ENCODE peak calls at places on chromosomes 6 and 20, in five cellular contexts. T, M, O, Y and V are unnamed samples. For H3K4me1 and H3K27me3, the result is how much of the 10 kb centered on the place peaks cover.

GRCh38 chr6:145070791-145071190 is 664.5 kb downstream of the EPM2A start:
- DNase-seq in T (peak), Y (peak), O (no peak), M (no peak), V (no peak)

GRCh38 chr6:75775219-75775618 is 26.2 kb downstream of the MYO6 start:
- DNase-seq in O (no peak), T (no peak), Y (peak), M (no peak), V (no peak)

GRCh38 chr6:52620055-52620905 is 43.4 kb upstream of the TRAM2 start:
- DNase-seq in M (no peak), Y (no peak), T (no peak), O (no peak), V (no peak)

GRCh38 chr6:30461055-30461454 is 28.3 kb upstream of the HLA-E start:
- DNase-seq in Y (no peak), T (no peak), O (no peak), M (no peak), V (no peak)

GRCh38 chr20:38920851-38921250 is 5.4 kb upstream of the FAM83D start:
- DNase-seq in O (no peak), Y (no peak), M (no peak), T (no peak), V (no peak)

GRCh38 chr20:54067606-54068174 is 2.7 kb downstream of the BCAS1 start:
- DNase-seq in O (peak), M (no peak), T (peak), Y (peak), V (peak)

GRCh38 chr20:43840382-43841070 is 74.1 kb upstream of the TOX2 start:
- DNase-seq in O (no peak), T (peak), Y (peak), M (no peak), V (peak)

GRCh38 chr20:2084703-2085102 is 16.9 kb upstream of the STK35 start:
- DNase-seq in T (no peak), Y (no peak), O (no peak), M (no peak), V (no peak)

GRCh38 chr6:137387365-137387764 is 106.8 kb downstream of the OLIG3 start:
- DNase-seq in Y (no peak), T (peak), O (no peak), M (no peak), V (no peak)

GRCh38 chr20:10537850-10538480 is 102.9 kb downstream of the SLX4IP start:
- DNase-seq in T (peak), Y (peak), O (no peak), M (no peak), V (no peak)

GRCh38 chr6:6604015-6604414 is 15.5 kb downstream of the LY86 start:
- DNase-seq in O (no peak), M (no peak), Y (no peak), T (no peak), V (no peak)

GRCh38 chr6:128230267-128230989 is 290.0 kb downstream of the PTPRK start:
- DNase-seq in T (no peak), Y (no peak), O (no peak), M (no peak), V (no peak)

DNA sequence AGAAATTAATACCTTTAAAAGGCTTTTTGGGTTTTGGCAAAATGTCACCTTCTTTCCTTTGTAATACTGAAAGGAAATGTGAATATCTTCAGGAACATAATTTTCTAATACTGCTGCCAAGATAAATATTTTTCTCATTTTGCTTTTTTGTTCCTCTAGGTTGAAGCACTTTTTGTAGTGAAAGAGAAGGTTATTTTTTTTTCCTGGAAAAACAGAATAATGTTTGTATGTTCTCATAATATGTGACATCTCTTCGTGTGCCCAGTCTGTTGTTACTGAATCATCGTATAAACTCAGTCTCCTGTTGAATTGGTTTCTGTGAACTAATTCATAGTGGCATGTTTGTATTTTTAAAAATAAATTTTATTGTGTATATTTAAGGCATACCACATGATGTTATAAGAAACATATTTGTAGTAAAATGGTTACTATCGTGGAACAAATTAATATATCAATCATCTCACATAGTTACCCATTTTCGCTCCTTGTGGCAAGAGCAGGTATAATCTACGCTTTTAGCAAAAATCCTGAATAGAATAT is 74.4 kb downstream of the SH3BGRL2 start:
- DNase-seq in O (no peak), T (no peak), Y (no peak), M (peak), V (no peak)
- TF ChIP-seq EZH2 in O (no peak), T (no peak), Y (no peak), M (no peak), V (no peak)

GRCh38 chr6:1605822-1606532 is 3.7 kb upstream of the FOXC1 start:
- DNase-seq in O (no peak), Y (no peak), M (no peak), T (no peak), V (no peak)

GRCh38 chr6:1608222-1608975 is 1.3 kb upstream of the FOXC1 start:
- DNase-seq in O (no peak), T (no peak), Y (no peak), M (peak), V (no peak)

GRCh38 chr6:1607557-1608221 is 2.0 kb upstream of the FOXC1 start:
- DNase-seq in Y (no peak), M (peak), O (no peak), T (no peak), V (no peak)

GRCh38 chr6:1606533-1607235 is 3.0 kb upstream of the FOXC1 start:
- DNase-seq in T (no peak), M (no peak), Y (no peak), O (no peak), V (no peak)

GRCh38 chr6:1607236-1607556 is 2.5 kb upstream of the FOXC1 start:
- DNase-seq in O (no peak), Y (no peak), T (no peak), M (no peak), V (no peak)
- H3K4me1 ChIP-seq in O (under half), Y (under half), T (under half), M (under half), V (under half)

GRCh38 chr6:38799529-38800184 is 84.5 kb downstream of the DNAH8 start:
- DNase-seq in Y (no peak), T (peak), O (no peak), M (no peak), V (no peak)
- H3K27me3 ChIP-seq in Y (under half), T (under half), O (under half), M (under half), V (under half)

DNA sequence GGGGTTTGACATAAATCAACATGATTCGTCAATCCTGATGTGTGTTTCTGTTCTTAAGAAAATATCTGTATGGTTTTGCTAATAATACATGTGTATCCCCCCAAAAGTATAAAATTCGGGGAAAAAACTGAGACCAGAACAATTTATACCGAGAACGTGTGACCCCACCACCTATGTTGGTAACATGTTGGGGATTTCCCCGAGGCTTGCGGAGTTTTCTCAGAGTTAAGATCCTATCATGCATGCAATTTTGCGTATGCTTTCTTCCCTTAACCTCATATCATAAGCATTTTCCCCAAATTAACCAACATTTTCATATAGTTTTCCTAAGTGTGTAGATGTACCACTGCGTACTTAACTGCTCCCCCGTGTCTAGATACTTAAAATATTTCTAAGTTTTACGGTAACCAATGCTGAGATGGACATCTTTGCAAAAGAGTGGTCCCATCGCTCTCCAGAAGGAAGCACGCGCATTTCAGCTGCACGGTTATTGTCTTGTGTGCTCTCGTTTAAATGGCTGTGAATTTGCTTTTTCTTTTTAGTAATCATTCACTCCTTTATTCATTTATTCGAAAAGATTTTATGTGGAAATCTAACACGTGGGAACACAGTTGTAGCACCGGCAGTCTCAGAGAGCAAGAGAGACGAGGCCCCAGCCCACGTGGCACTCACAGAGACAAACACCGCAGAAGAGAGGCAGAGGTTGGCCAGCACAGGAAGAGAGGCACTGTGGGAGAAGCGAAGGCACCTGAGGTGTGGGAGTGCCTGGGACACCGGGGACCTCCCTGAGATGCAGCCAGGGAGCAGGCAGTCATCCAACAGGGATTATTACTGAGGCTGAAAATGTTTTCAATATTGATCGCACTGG is 13.2 kb upstream of the IRF4 start:
- DNase-seq in O (no peak), T (no peak), M (no peak), Y (no peak), V (no peak)
- TF ChIP-seq EZH2 in O (peak), T (no peak), M (no peak), Y (no peak), V (no peak)

GRCh38 chr20:44891826-44892225 is 6.3 kb downstream of the YWHAB start:
- DNase-seq in O (no peak), M (no peak), T (no peak), Y (no peak), V (no peak)
- H3K4me1 ChIP-seq in O (under half), M (under half), T (under half), Y (under half), V (under half)

GRCh38 chr20:23039885-23040508 is 4.9 kb downstream of the SSTR4 start:
- DNase-seq in Y (no peak), M (no peak), O (no peak), T (peak), V (no peak)

GRCh38 chr20:23042270-23042669 is 7.2 kb downstream of the SSTR4 start:
- DNase-seq in Y (no peak), M (no peak), O (no peak), T (no peak), V (no peak)

GRCh38 chr20:23037017-23037481 is 1.9 kb downstream of the SSTR4 start:
- DNase-seq in Y (no peak), T (no peak), M (no peak), O (no peak), V (no peak)

GRCh38 chr20:23036371-23036770 is 1.3 kb downstream of the SSTR4 start:
- DNase-seq in Y (no peak), O (no peak), T (no peak), M (no peak), V (no peak)

DNA sequence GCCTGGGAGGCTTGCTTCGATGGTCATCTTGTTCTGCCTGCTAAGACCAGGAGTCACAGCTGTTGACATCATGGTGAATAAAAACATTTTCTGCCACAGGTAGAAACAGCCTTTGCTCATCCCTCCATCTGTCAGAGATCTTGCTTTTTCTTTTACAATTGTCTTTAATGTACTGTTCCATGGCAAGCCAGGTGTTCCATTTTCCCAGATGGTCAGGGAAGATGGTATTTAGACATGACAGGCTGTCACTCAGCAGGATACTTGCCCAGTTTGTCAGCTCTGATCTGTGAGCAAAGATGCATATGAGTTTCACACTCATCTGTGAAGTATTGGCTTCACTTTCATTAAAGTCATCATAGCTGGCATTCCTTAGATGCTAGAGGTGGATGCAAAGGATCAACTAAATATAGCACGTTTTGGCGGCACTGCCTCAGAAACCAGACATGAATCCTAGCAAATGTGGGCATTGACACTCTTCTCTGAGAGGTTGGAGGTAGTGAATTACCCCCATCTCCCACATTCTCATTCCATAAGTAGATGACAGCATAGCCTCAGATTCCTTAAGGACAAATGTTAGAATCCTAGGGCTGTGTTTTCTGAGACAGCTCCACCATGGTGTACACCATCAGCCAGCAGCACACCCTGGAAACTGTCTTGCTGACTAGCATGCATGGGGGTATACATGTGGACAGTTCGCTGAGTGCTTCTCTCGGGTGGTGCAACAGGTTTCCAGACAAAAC is 4.2 kb downstream of the SSTR4 start:
- DNase-seq in M (no peak), Y (no peak), T (no peak), O (no peak), V (no peak)
- H3K27me3 ChIP-seq in M (under half), Y (under half), T (under half), O (under half), V (under half)

GRCh38 chr6:149450679-149451360 is 34.0 kb downstream of the ZC3H12D start:
- DNase-seq in T (no peak), M (no peak), O (no peak), Y (peak), V (no peak)

GRCh38 chr6:149449831-149450678 is 34.8 kb downstream of the ZC3H12D start:
- DNase-seq in O (no peak), M (no peak), Y (no peak), T (no peak), V (no peak)

GRCh38 chr6:149453597-149454340 is 31.0 kb downstream of the ZC3H12D start:
- DNase-seq in O (no peak), Y (no peak), T (no peak), M (no peak), V (no peak)

GRCh38 chr6:149452062-149452939 is 32.5 kb downstream of the ZC3H12D start:
- DNase-seq in Y (no peak), O (no peak), M (no peak), T (no peak), V (no peak)

DNA sequence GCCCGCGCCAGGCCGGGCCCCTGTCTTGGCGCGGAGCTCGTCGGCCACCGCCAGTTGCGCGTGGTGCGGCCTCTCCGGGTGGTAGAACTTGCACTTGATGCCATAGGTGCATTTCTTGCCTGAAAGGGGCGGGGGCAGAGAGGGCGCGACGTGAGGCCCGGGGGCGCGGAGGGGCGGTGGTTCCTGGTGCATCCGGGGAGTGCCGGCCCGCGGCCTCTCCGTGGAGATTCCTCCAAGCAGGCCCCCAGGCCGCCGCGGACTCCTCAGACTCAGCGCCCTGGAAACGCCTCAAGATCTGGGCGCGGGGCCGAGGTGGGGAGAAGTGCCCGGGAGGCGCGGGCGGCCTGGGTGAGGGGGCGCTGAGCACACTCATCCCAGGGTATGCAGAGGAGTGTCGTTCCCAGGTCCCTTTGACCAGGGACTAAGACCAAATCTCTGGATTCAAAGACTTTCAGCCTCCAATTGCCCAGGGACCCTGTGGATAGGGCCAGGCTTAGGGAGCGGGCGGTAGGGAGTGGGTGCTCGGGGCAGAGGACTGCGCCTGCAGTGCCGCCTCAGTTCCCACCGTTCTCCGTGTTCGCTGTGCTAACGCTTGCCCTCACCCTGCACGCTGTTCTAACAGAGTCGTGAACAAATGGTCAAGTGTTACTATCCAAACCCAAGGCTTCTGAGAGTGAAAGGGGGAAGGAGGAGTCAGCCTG is 33.3 kb downstream of the ZC3H12D start:
- DNase-seq in O (no peak), M (no peak), Y (peak), T (no peak), V (no peak)
- TF ChIP-seq EZH2 in O (no peak), M (peak), Y (no peak), T (no peak), V (no peak)

DNA sequence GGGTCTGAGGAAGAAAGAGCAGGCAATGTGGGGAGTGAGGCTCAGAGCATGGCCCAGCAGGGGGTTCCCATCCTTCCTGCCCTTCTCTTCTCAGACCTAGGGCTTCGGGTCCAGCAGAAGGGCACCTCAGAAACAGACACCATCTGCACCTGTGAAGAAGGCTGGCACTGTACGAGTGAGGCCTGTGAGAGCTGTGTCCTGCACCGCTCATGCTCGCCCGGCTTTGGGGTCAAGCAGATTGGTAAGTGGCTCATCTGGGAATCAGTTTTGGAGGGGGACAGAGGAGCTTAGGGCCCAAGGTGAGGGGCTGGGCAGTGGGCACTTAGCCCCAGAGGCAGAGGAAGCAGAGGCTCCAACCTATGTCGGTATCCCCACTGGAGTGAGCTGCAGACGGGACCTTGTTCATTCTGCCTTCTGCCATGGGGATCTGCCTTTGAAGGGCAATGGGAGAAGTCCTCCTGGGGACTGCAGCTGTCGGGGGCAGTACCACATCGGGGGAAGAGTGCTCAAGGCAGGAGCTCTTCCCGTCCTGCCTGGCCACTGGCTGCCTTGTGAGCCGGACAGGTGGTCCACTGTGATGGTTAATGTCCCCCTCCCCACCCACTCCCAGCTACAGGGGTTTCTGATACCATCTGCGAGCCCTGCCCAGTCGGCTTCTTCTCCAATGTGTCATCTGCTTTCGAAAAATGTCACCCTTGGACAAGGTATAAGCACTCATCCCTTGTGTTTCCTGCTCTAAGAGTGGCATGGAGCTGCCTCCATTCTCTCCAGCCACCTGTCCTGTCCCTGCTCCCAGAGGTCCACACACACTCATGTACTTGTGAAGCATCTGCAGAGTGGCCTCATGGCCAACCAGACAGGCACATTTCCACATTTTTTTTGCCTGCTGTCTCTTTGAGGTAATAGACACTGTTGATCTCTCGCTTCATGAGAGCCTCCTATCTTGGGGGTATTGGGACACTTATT is 4.7 kb downstream of the CD40 start:
- DNase-seq in M (no peak), T (no peak), Y (no peak), O (no peak), V (no peak)
- H3K4me1 ChIP-seq in M (under half), T (under half), Y (under half), O (under half), V (under half)

DNA sequence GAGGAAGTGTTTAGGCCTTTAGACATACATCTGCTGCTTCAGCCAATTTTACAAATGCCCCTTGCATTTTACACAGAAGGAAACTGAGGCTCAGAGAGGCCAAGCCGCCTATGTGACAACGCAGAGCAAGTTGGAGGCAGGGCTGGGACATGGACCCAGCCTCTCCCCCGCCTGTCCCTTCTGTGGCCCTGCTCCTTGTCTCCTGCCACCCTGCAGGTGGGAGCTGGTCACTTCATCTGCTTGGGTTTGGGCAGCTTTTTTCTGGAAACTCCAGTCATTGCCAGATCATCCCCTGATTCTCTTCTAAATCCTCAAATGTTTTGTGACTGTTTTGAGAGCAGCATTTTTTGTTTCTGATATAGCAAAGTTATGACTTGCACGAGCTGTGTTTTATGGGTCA is 68.9 kb downstream of the DLGAP4 start:
- DNase-seq in O (no peak), T (no peak), Y (no peak), M (no peak), V (no peak)
- H3K27me3 ChIP-seq in O (under half), T (half or more), Y (under half), M (under half), V (half or more)